ENCODE peak calls at places on chromosome 7, in seven cellular contexts. R is aorta, A is SJSA1, Z is kidney, O is GM12878, N is uterus, E is brain microvascular endothelial cell. W is an unnamed sample. For H3K36me3, the result is how much of the 10 kb centered on the place peaks cover.

GRCh38 chr7:14446829-14447228 is 455.7 kb downstream of the DGKB start:
- DNase-seq in A (no peak), E (no peak), Z (no peak), O (no peak), R (no peak), N (no peak), W (no peak)

GRCh38 chr7:121428857-121429489 is 32.9 kb upstream of the FAM3C start:
- DNase-seq in O (no peak), E (peak), Z (no peak), R (no peak), N (no peak), A (peak), W (no peak)

GRCh38 chr7:24448038-24448437 is 125.2 kb upstream of the PALS2 start:
- DNase-seq in Z (no peak), N (no peak), E (no peak), A (no peak), R (no peak), O (no peak), W (no peak)

GRCh38 chr7:105975770-105976428 is 12.8 kb downstream of the CDHR3 start:
- DNase-seq in R (no peak), A (no peak), N (no peak), Z (no peak), O (no peak), E (no peak), W (no peak)

GRCh38 chr7:41696323-41696916 is 6.5 kb downstream of the INHBA start:
- DNase-seq in Z (peak), A (peak), N (peak), R (peak), O (no peak), E (peak), W (peak)

GRCh38 chr7:48337012-48337621 is 165.9 kb downstream of the ABCA13 start:
- DNase-seq in N (no peak), O (no peak), R (no peak), Z (no peak), A (no peak), E (peak), W (no peak)

GRCh38 chr7:133436014-133436428 is 183.1 kb downstream of the EXOC4 start:
- DNase-seq in E (peak), R (peak), N (no peak), O (no peak), A (no peak), Z (peak), W (peak)

GRCh38 chr7:38321515-38321944 is 48.1 kb upstream of the TARP start:
- DNase-seq in R (no peak), N (no peak), O (no peak), A (no peak), Z (no peak), E (peak), W (peak)

GRCh38 chr7:141462958-141463357 is 88.3 kb upstream of the AGK start:
- DNase-seq in O (no peak), N (no peak), A (no peak), E (no peak), R (no peak), Z (no peak), W (peak)

GRCh38 chr7:102286237-102287081 is at the start of gene SH2B2:
- DNase-seq in N (peak), E (peak), Z (peak), R (peak), O (no peak), A (peak), W (peak)

GRCh38 chr7:140079121-140079536 is 16.4 kb upstream of the PARP12 start:
- DNase-seq in O (no peak), N (peak), R (no peak), Z (no peak), A (no peak), E (peak), W (peak)

GRCh38 chr7:20786779-20787651 is at the start of gene SP8:
- DNase-seq in O (no peak), N (no peak), Z (no peak), R (no peak), A (peak), E (no peak), W (peak)

GRCh38 chr7:8260871-8261707 is 878 bp downstream of the ICA1 start:
- DNase-seq in N (peak), O (no peak), Z (peak), E (peak), R (peak), A (no peak), W (peak)

GRCh38 chr7:95589766-95590165 is 6.5 kb downstream of the PDK4 start:
- DNase-seq in A (no peak), N (no peak), Z (no peak), O (no peak), R (no peak), E (no peak), W (no peak)

GRCh38 chr7:84629216-84629615 is 434.6 kb upstream of the SEMA3A start:
- DNase-seq in R (no peak), E (no peak), N (no peak), O (no peak), A (no peak), Z (no peak), W (no peak)

GRCh38 chr7:110621289-110621688 is 469.6 kb upstream of the LRRN3 start:
- DNase-seq in Z (no peak), E (no peak), N (no peak), O (no peak), A (no peak), R (no peak), W (no peak)

GRCh38 chr7:81029523-81029922 is 110.7 kb upstream of the SEMA3C start:
- DNase-seq in A (no peak), N (no peak), Z (no peak), E (no peak), R (no peak), O (no peak), W (no peak)

GRCh38 chr7:54788664-54789063 is 29.7 kb upstream of the SEC61G start:
- DNase-seq in R (no peak), E (peak), Z (no peak), N (no peak), O (peak), A (peak), W (peak)

GRCh38 chr7:2637505-2638223 is 5.9 kb downstream of the TTYH3 start:
- DNase-seq in Z (no peak), O (peak), E (no peak), A (no peak), N (no peak), R (peak), W (no peak)

GRCh38 chr7:141073173-141073640 is 657 bp upstream of the TMEM178B start:
- DNase-seq in O (no peak), N (peak), R (no peak), A (peak), Z (peak), E (peak), W (peak)

DNA sequence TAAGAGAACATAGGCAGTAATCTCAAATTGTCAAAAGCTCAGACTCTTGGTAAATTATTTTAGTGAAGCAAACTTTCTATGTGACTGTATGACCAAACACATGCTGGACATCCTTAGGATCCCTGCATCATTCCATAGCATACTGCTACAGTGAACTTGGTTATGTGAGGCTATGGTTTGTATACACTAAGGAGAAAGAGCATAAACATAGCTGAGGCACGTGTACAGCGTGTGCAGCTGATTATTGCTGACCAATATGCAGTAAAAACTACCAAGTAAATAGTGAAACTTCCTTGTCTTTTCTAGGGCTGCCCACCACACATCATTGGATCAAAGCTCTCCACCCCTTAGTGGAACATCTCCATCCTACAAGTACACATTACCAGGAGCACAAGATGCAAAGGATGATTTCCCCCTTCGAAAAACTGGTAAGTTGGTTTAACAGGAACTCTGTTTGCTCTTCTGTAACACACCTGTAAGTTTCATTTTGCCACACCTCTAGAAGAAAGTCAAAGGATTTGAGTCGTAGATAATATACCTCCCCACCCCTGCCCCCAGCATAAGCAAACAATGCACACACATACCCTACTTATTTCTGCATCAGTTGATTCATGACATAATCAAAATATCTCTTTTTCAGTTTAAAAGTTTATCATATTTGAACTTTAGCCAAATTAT is 98.2 kb downstream of the HDAC9 start:
- DNase-seq in E (no peak), R (no peak), O (no peak), Z (no peak), N (no peak), A (no peak), W (no peak)
- H3K36me3 ChIP-seq in E (under half), R (under half), O (under half), Z (under half), N (under half), A (half or more), W (under half)

GRCh38 chr7:134533288-134533771 is 6.0 kb downstream of the AKR1B10 start:
- DNase-seq in E (no peak), N (no peak), A (peak), O (no peak), R (no peak), Z (no peak), W (peak)
- H3K4me3 ChIP-seq in E (no peak), N (no peak), A (no peak), O (no peak), R (no peak), Z (no peak), W (no peak)

GRCh38 chr7:1545417-1546246 is 10.4 kb downstream of the TMEM184A start:
- DNase-seq in Z (no peak), O (no peak), E (no peak), A (no peak), N (no peak), R (no peak), W (no peak)
- H3K36me3 ChIP-seq in Z (under half), O (under half), E (under half), A (half or more), N (under half), R (under half), W (under half)

GRCh38 chr7:29480456-29480855 is 83.2 kb upstream of the PRR15 start:
- DNase-seq in E (no peak), A (no peak), Z (no peak), R (no peak), O (no peak), N (peak), W (no peak)

GRCh38 chr7:29479606-29480200 is 83.9 kb upstream of the PRR15 start:
- DNase-seq in O (no peak), E (no peak), Z (peak), N (peak), R (no peak), A (no peak), W (no peak)

GRCh38 chr7:29480934-29481625 is 82.6 kb upstream of the PRR15 start:
- DNase-seq in R (no peak), O (no peak), E (no peak), Z (no peak), N (no peak), A (no peak), W (no peak)

GRCh38 chr7:29478687-29479086 is 84.9 kb upstream of the PRR15 start:
- DNase-seq in A (no peak), O (no peak), E (no peak), N (no peak), R (no peak), Z (no peak), W (no peak)

GRCh38 chr7:29478218-29478617 is 85.4 kb upstream of the PRR15 start:
- DNase-seq in A (no peak), R (no peak), N (no peak), E (no peak), O (no peak), Z (no peak), W (no peak)
- H3K4me3 ChIP-seq in A (no peak), R (no peak), N (no peak), E (no peak), O (no peak), Z (no peak), W (no peak)

GRCh38 chr7:27723086-27723485 is 16.9 kb upstream of the TAX1BP1 start:
- DNase-seq in N (no peak), Z (no peak), E (no peak), O (no peak), R (no peak), A (no peak), W (peak)
- H3K36me3 ChIP-seq in N (under half), Z (under half), E (under half), O (under half), R (under half), A (under half), W (under half)

GRCh38 chr7:87154569-87154968 is 2.3 kb downstream of the DMTF1 start:
- DNase-seq in Z (no peak), E (no peak), R (no peak), O (no peak), A (no peak), N (no peak), W (no peak)
- H3K4me3 ChIP-seq in Z (peak), E (peak), R (peak), O (peak), A (peak), N (peak), W (peak)

GRCh38 chr7:45065031-45065995 is 23.5 kb downstream of the NACAD start:
- DNase-seq in E (no peak), Z (no peak), R (no peak), A (peak), O (no peak), N (no peak), W (no peak)
- H3K36me3 ChIP-seq in E (under half), Z (under half), R (under half), A (half or more), O (under half), N (under half), W (under half)

DNA sequence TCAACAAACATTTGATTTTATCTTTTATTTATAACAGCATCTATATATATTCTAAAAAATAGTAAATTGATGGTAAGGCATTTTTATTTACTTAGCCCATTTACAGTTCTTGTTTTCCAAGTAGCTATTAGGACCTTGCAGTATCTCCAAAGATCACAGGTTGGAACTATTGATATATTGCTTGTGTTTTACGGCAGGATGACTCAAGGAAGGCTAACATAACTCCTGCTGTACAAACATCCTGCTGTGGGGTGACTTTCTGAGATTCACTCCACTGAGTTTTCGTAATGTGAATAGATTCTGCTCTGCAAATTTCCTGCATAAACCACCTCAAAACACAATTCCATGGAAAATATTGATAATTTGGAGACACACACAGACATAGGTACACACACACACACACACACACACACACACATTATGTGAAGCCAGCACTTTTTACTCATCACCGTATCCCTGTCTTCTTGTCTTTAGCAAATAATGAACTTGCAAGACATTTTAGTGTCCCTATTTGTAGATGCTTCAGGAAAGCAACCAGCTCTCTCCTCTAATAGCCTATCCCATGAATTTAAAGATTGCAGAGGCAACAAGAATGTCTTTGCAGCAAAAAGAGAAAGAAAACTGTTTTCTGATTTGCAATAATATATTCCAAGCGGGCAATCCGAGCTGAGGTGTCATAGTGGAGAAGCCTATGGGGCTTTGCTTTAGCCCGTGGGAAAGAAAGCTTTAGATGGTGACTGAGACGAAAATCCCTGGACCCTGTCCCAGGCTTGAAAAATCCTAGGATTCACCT is 722 bp downstream of the AGR2 start:
- DNase-seq in N (no peak), E (no peak), R (no peak), O (no peak), A (no peak), Z (no peak), W (no peak)
- H3K4me3 ChIP-seq in N (no peak), E (no peak), R (no peak), O (no peak), A (no peak), Z (no peak), W (no peak)

W was measured in MG63.